ENCODE peak calls at places on chromosomes 6 and 20, in five cellular contexts. B is GM23248; T is progenitor cell of endocrine pancreas; D is GDM1; J is stimulated activated CD8-positive, alpha-beta memory T cell treated with anti-CD3 and anti-CD28 coated beads, Interleukin-4, amount 100 ng/mL, for 48 hours. G is an unnamed sample.

GRCh38 chr6:111789593-111789992 is 83.7 kb downstream of the FYN start:
- DNase-seq in B (peak), J (no peak), D (no peak), T (no peak), G (no peak)

GRCh38 chr6:17987576-17988421 is at the start of gene KIF13A:
- DNase-seq in T (peak), B (peak), J (peak), D (peak), G (peak)

GRCh38 chr20:47663354-47664067 is 121.8 kb downstream of the SULF2 start:
- DNase-seq in D (peak), T (peak), B (peak), J (peak), G (peak)

GRCh38 chr6:102154176-102154575 is 760.7 kb downstream of the GRIK2 start:
- DNase-seq in J (no peak), D (no peak), T (no peak), B (no peak), G (no peak)

GRCh38 chr6:135586388-135586787 is 88.8 kb upstream of the AHI1 start:
- DNase-seq in T (no peak), B (no peak), J (no peak), D (no peak), G (no peak)

GRCh38 chr6:158762787-158763439 is 56.3 kb downstream of the EZR start:
- DNase-seq in B (no peak), T (no peak), D (no peak), J (no peak), G (peak)

GRCh38 chr6:169789146-169789943 is 37.9 kb downstream of the ERMARD start:
- DNase-seq in B (no peak), T (no peak), J (peak), D (no peak), G (peak)

GRCh38 chr6:14511192-14511591 is 393.6 kb downstream of the CD83 start:
- DNase-seq in J (no peak), B (no peak), T (no peak), D (no peak), G (no peak)

GRCh38 chr6:162770136-162770535 is 42.4 kb downstream of the PACRG start:
- DNase-seq in B (no peak), J (no peak), T (no peak), D (no peak), G (no peak)

GRCh38 chr6:133889557-133890301 is 816 bp downstream of the TCF21 start:
- DNase-seq in D (no peak), T (peak), J (no peak), B (peak), G (peak)

GRCh38 chr6:112038268-112038667 is 15.6 kb upstream of the CCN6 start:
- DNase-seq in T (no peak), J (no peak), D (no peak), B (peak), G (no peak)

GRCh38 chr20:17652411-17652810 is 29.6 kb downstream of the RRBP1 start:
- DNase-seq in T (no peak), J (no peak), B (no peak), D (no peak), G (peak)

GRCh38 chr20:50242863-50243609 is 52.4 kb downstream of the CEBPB start:
- DNase-seq in J (no peak), B (no peak), D (no peak), T (no peak), G (peak)

GRCh38 chr20:4508773-4509172 is 212.9 kb upstream of the PRND start:
- DNase-seq in J (no peak), B (no peak), D (no peak), T (no peak), G (no peak)

GRCh38 chr20:63177785-63178444 is 38.0 kb downstream of the YTHDF1 start:
- DNase-seq in J (no peak), D (no peak), T (no peak), B (no peak), G (peak)

GRCh38 chr6:69096681-69097080 is 461.6 kb downstream of the ADGRB3 start:
- DNase-seq in J (no peak), D (no peak), T (no peak), B (no peak), G (no peak)

GRCh38 chr6:143807103-143807425 is 36.1 kb upstream of the LTV1 start:
- DNase-seq in D (no peak), T (no peak), J (no peak), B (no peak), G (no peak)

GRCh38 chr20:60257671-60258070 is 299.4 kb downstream of the CDH26 start:
- DNase-seq in B (no peak), J (no peak), D (no peak), T (no peak), G (no peak)

GRCh38 chr6:126773122-126773805 is 345.2 kb upstream of the RSPO3 start:
- DNase-seq in B (peak), T (no peak), J (no peak), D (no peak), G (no peak)

GRCh38 chr6:107531868-107532267 is 42.0 kb downstream of the SOBP start:
- DNase-seq in D (no peak), B (no peak), J (no peak), T (no peak), G (no peak)

GRCh38 chr20:19826179-19826914 is 68.3 kb downstream of the RIN2 start:
- DNase-seq in T (no peak), D (no peak), J (no peak), B (no peak), G (no peak)

GRCh38 chr6:130783416-130784107 is 43.6 kb upstream of the SMLR1 start:
- DNase-seq in D (no peak), J (no peak), B (no peak), T (no peak), G (no peak)

GRCh38 chr6:26217714-26218075 is 130.5 kb downstream of the HFE start:
- DNase-seq in D (no peak), T (no peak), J (no peak), B (peak), G (peak)

GRCh38 chr6:90610671-90611542 is 24.0 kb upstream of the MAP3K7 start:
- DNase-seq in T (peak), D (peak), J (peak), B (peak), G (peak)

GRCh38 chr20:50186151-50186885 is 4.3 kb upstream of the CEBPB start:
- DNase-seq in T (peak), J (peak), D (peak), B (peak), G (peak)

GRCh38 chr6:72976389-72976900 is 248.9 kb downstream of the KHDC1L start:
- DNase-seq in B (peak), T (no peak), D (no peak), J (no peak), G (no peak)

GRCh38 chr20:58851221-58851968 is 693 bp upstream of the GNAS-AS1 start:
- DNase-seq in B (peak), J (peak), D (no peak), T (no peak), G (peak)

GRCh38 chr20:60993647-60994046 is 258.4 kb upstream of the CDH4 start:
- DNase-seq in D (no peak), B (peak), T (no peak), J (no peak), G (no peak)

GRCh38 chr6:104954091-104954797 is 2.7 kb upstream of the LIN28B start:
- DNase-seq in J (no peak), T (no peak), D (no peak), B (no peak), G (no peak)

GRCh38 chr6:44829811-44830210 is 442.3 kb downstream of the CDC5L start:
- DNase-seq in D (no peak), B (no peak), T (no peak), J (no peak), G (no peak)

GRCh38 chr20:23244916-23245552 is 105.6 kb upstream of the NXT1 start:
- DNase-seq in B (no peak), T (no peak), J (no peak), D (no peak), G (no peak)

GRCh38 chr6:35893246-35893645 is 27.7 kb downstream of the SRPK1 start:
- DNase-seq in T (no peak), J (no peak), D (no peak), B (no peak), G (no peak)

GRCh38 chr20:62028384-62028783 is 37.3 kb downstream of the TAF4 start:
- DNase-seq in D (no peak), J (no peak), T (no peak), B (no peak), G (peak)

GRCh38 chr6:79167931-79168694 is 66.4 kb downstream of the HMGN3 start:
- DNase-seq in B (peak), T (no peak), J (no peak), D (no peak), G (no peak)

GRCh38 chr6:35562060-35562459 is 49.4 kb upstream of the TULP1 start:
- DNase-seq in D (no peak), T (no peak), J (no peak), B (no peak), G (no peak)

GRCh38 chr6:52162940-52163908 is 23.0 kb upstream of the IL17A start:
- DNase-seq in T (no peak), D (peak), B (peak), J (no peak), G (no peak)

GRCh38 chr6:147621280-147621679 is 112.8 kb downstream of the SAMD5 start:
- DNase-seq in T (no peak), D (no peak), J (no peak), B (no peak), G (no peak)

GRCh38 chr6:3231213-3232016 is 4.0 kb upstream of the TUBB2B start:
- DNase-seq in D (no peak), J (no peak), T (peak), B (peak), G (peak)